ENCODE peak calls at places on chromosomes 6 and 20, in six cellular contexts. One of them, this sample, is unnamed.

GRCh38 chr6:111758608-111759293 is 114.5 kb downstream of the FYN start:
- DNase-seq in mesenchymal stem cell: no peak
- DNase-seq in astrocyte of the spinal cord: no peak
- DNase-seq in astrocyte of the cerebellum: no peak
- DNase-seq in kidney epithelial cell: no peak
- DNase-seq in ovary: no peak
- DNase-seq in this sample: no peak

GRCh38 chr6:81308577-81309279 is 443.8 kb downstream of the TENT5A start:
- DNase-seq in mesenchymal stem cell: no peak
- DNase-seq in astrocyte of the spinal cord: no peak
- DNase-seq in astrocyte of the cerebellum: no peak
- DNase-seq in kidney epithelial cell: no peak
- DNase-seq in ovary: no peak
- DNase-seq in this sample: no peak

GRCh38 chr6:122931916-122932315 is 64.1 kb upstream of the CLVS2 start:
- DNase-seq in mesenchymal stem cell: no peak
- DNase-seq in astrocyte of the spinal cord: no peak
- DNase-seq in astrocyte of the cerebellum: no peak
- DNase-seq in kidney epithelial cell: no peak
- DNase-seq in ovary: no peak
- DNase-seq in this sample: no peak

GRCh38 chr6:159061805-159062563 is 17.2 kb upstream of the TAGAP start:
- DNase-seq in mesenchymal stem cell: no peak
- DNase-seq in astrocyte of the spinal cord: no peak
- DNase-seq in astrocyte of the cerebellum: no peak
- DNase-seq in kidney epithelial cell: no peak
- DNase-seq in ovary: no peak
- DNase-seq in this sample: no peak

GRCh38 chr6:28772480-28773381 is 151.1 kb downstream of the TRIM27 start:
- DNase-seq in mesenchymal stem cell: no peak
- DNase-seq in astrocyte of the spinal cord: no peak
- DNase-seq in astrocyte of the cerebellum: no peak
- DNase-seq in kidney epithelial cell: no peak
- DNase-seq in ovary: no peak
- DNase-seq in this sample: no peak

GRCh38 chr6:148557796-148558457 is 188.9 kb upstream of the UST start:
- DNase-seq in mesenchymal stem cell: peak; percentile 51
- DNase-seq in astrocyte of the spinal cord: peak; percentile 38
- DNase-seq in astrocyte of the cerebellum: no peak
- DNase-seq in kidney epithelial cell: no peak
- DNase-seq in ovary: no peak
- DNase-seq in this sample: no peak

GRCh38 chr6:148524976-148525375 is 182.3 kb downstream of the SASH1 start:
- DNase-seq in mesenchymal stem cell: peak; percentile 90
- DNase-seq in astrocyte of the spinal cord: peak; percentile 90
- DNase-seq in astrocyte of the cerebellum: no peak
- DNase-seq in kidney epithelial cell: no peak
- DNase-seq in ovary: no peak
- DNase-seq in this sample: no peak

GRCh38 chr6:161279677-161280365 is 6.0 kb upstream of the AGPAT4 start:
- DNase-seq in mesenchymal stem cell: no peak
- DNase-seq in astrocyte of the spinal cord: no peak
- DNase-seq in astrocyte of the cerebellum: no peak
- DNase-seq in kidney epithelial cell: no peak
- DNase-seq in ovary: no peak
- DNase-seq in this sample: no peak

GRCh38 chr6:115271001-115271400 is 789.7 kb downstream of the FRK start:
- DNase-seq in mesenchymal stem cell: no peak
- DNase-seq in astrocyte of the spinal cord: no peak
- DNase-seq in astrocyte of the cerebellum: no peak
- DNase-seq in kidney epithelial cell: no peak
- DNase-seq in ovary: no peak
- DNase-seq in this sample: no peak

GRCh38 chr6:49336514-49337131 is 126.4 kb downstream of the MMUT start:
- DNase-seq in mesenchymal stem cell: peak; percentile 70
- DNase-seq in astrocyte of the spinal cord: no peak
- DNase-seq in astrocyte of the cerebellum: no peak
- DNase-seq in kidney epithelial cell: peak; percentile 54
- DNase-seq in ovary: no peak
- DNase-seq in this sample: peak; percentile 80
- H3K4me3 ChIP-seq in mesenchymal stem cell: no peak overlapping the region
- H3K4me3 ChIP-seq in astrocyte of the spinal cord: no peak overlapping the region
- H3K4me3 ChIP-seq in astrocyte of the cerebellum: no peak overlapping the region
- H3K4me3 ChIP-seq in kidney epithelial cell: no peak overlapping the region
- H3K4me3 ChIP-seq in ovary: no peak overlapping the region
- H3K4me3 ChIP-seq in this sample: no peak overlapping the region

DNA sequence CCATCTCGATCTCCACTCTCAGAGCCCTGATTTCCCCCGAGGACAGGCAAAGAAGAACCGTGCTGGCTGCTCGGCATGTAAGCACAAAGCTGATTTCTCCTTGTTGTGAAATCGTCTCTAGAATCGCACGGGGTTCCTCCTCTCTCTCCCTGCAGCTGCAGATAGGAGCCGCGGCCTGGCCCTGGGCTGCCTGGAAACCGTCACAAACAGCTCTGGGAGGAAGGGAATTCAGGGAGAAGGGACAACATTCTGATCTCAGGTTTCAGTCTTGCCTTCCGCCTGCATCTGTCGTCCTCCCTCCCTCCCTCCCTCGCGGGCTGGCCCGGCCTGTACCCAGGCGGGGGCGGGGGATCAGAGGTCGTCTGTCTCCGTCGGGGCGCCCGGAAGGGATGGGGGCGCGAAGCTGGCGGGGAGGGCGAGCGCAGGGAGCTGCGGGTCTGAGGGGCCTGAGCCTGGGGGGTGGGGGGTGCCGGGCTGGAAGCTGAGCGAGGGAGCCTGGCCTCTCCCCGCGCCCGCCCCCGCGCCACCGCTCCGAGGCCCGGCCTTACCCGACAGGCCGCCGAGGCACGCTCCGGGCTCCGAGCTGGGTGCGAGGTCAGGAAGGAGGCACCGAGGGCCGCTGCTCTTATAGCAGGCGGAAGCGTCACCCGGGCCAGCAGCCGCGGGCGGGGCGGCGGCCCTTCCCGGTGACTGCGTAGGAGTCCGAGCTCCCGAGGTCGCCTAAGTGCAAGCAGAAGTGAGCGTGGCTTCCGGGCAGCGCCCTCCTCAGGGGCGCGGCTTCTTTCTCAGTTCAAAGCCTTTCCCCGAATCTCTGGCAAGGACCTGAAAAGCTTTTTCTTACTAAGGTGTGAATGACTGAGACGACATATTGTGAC is at the start of gene SERPINB1:
- DNase-seq in mesenchymal stem cell: peak; percentile 98
- DNase-seq in astrocyte of the spinal cord: peak; percentile 89
- DNase-seq in astrocyte of the cerebellum: no peak
- DNase-seq in kidney epithelial cell: peak; percentile 69
- DNase-seq in ovary: peak; percentile 83
- DNase-seq in this sample: peak; percentile 92
- H3K4me3 ChIP-seq in mesenchymal stem cell: peak within 1 kb of the TSS; percentile 78
- H3K4me3 ChIP-seq in astrocyte of the spinal cord: peak within 1 kb of the TSS; percentile 28
- H3K4me3 ChIP-seq in astrocyte of the cerebellum: peak within 1 kb of the TSS; percentile 36
- H3K4me3 ChIP-seq in kidney epithelial cell: peak within 1 kb of the TSS; percentile 37
- H3K4me3 ChIP-seq in ovary: peak within 1 kb of the TSS; percentile 69
- H3K4me3 ChIP-seq in this sample: peak within 1 kb of the TSS; percentile 44

DNA sequence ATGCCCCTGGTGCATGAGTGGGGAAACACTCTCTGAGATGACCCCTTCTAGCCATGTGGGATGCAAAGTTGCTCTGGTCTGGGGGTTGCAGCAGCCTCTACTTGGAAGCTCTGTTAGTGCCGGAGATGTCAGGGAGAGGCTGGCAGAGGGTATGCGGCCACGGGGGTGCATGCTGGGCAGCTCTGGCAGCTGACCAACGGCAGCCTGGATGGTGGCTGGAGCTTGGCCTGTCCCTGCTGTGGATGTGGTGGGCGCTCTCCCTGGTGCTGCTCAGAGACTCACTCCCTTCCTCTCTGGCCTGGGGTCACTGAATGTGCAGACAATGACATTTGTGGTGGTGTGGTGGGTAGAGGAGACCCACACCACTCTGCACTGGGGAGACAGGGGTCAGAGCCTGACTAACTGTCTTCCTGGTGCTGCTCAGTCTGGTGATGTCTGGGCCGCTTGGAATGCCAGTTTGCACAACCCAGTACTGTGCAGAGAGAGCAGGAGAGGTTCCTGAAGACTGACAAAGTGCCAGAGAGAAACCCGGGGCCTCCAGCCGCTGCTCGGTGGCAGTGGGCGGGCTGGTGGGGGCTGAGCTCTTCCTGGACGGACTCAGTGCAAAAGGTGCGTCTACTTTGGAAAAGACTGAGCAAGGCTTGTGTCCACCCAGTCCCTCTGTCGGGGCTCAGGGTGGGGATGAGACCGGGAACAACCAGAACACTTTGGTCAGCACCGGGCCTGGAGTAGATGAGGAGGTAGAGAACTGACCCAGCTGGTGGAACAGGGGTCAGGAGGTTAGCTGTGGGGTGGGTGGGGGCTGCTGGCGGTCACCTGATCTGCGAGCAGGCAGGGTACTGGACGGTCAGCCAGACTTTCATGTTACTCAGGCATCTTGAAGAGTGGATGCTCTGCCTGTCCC is 2.7 kb downstream of the MYT1 start:
- DNase-seq in mesenchymal stem cell: no peak
- DNase-seq in astrocyte of the spinal cord: no peak
- DNase-seq in astrocyte of the cerebellum: no peak
- DNase-seq in kidney epithelial cell: no peak
- DNase-seq in ovary: no peak
- DNase-seq in this sample: no peak
- H3K4me3 ChIP-seq in mesenchymal stem cell: no peak overlapping the region
- H3K4me3 ChIP-seq in astrocyte of the spinal cord: no peak overlapping the region
- H3K4me3 ChIP-seq in astrocyte of the cerebellum: no peak overlapping the region
- H3K4me3 ChIP-seq in kidney epithelial cell: no peak overlapping the region
- H3K4me3 ChIP-seq in ovary: no peak overlapping the region
- H3K4me3 ChIP-seq in this sample: no peak overlapping the region

GRCh38 chr6:71420693-71421328 is 132.2 kb downstream of the OGFRL1 start:
- DNase-seq in mesenchymal stem cell: peak; percentile 96
- DNase-seq in astrocyte of the spinal cord: peak; percentile 97
- DNase-seq in astrocyte of the cerebellum: peak; percentile 94
- DNase-seq in kidney epithelial cell: peak; percentile 81
- DNase-seq in ovary: peak; percentile 94
- DNase-seq in this sample: no peak
- H3K4me3 ChIP-seq in mesenchymal stem cell: peak overlapping the region; percentile 92
- H3K4me3 ChIP-seq in astrocyte of the spinal cord: peak overlapping the region; percentile 80
- H3K4me3 ChIP-seq in astrocyte of the cerebellum: peak overlapping the region; percentile 85
- H3K4me3 ChIP-seq in kidney epithelial cell: peak overlapping the region; percentile 92
- H3K4me3 ChIP-seq in ovary: peak overlapping the region; percentile 56
- H3K4me3 ChIP-seq in this sample: no peak overlapping the region

DNA sequence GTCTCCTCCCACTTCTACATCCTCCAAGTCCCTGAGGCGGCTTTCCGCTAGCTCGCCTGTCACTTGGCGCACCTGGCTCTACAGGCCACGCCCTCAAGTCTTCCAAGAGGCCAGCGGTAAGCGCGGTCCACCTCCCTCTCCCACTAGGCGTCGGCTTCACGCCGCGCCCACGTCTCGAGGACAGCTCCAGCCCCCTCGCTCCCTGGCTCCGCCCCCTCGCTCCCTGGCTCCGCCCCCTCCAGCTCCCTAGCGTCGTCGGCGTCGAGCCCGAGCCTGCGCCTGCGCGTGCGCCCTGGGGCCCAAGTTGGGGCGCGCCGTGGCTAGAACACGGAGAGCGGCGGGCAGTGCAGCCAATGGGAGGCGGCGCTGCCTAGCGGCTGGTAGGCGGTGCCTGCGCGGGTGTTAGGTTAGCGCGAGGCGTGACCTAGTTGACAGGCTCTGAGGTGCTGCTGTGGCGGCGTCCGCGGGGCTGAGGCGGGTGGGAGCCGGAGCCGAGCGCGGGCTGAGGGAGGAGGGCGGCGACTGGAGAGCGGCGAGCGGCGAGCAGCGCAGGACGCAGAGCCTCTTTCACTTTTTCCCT is at the start of gene MACROD2:
- DNase-seq in mesenchymal stem cell: peak; percentile 76
- DNase-seq in astrocyte of the spinal cord: peak; percentile 92
- DNase-seq in astrocyte of the cerebellum: peak; percentile 78
- DNase-seq in kidney epithelial cell: peak; percentile 73
- DNase-seq in ovary: peak; percentile 93
- DNase-seq in this sample: peak; percentile 96
- H3K4me3 ChIP-seq in mesenchymal stem cell: peak within 1 kb of the TSS; percentile 83
- H3K4me3 ChIP-seq in astrocyte of the spinal cord: peak within 1 kb of the TSS; percentile 60
- H3K4me3 ChIP-seq in astrocyte of the cerebellum: peak within 1 kb of the TSS; percentile 62
- H3K4me3 ChIP-seq in kidney epithelial cell: peak within 1 kb of the TSS; percentile 70
- H3K4me3 ChIP-seq in ovary: peak within 1 kb of the TSS; percentile 90
- H3K4me3 ChIP-seq in this sample: peak within 1 kb of the TSS; percentile 97

GRCh38 chr20:11919571-11919970 is 1.9 kb downstream of the BTBD3 start:
- DNase-seq in mesenchymal stem cell: no peak
- DNase-seq in astrocyte of the spinal cord: no peak
- DNase-seq in astrocyte of the cerebellum: no peak
- DNase-seq in kidney epithelial cell: no peak
- DNase-seq in ovary: no peak
- DNase-seq in this sample: no peak
- H3K4me3 ChIP-seq in mesenchymal stem cell: peak overlapping the region; percentile 80
- H3K4me3 ChIP-seq in astrocyte of the spinal cord: no peak overlapping the region
- H3K4me3 ChIP-seq in astrocyte of the cerebellum: peak overlapping the region; percentile 27
- H3K4me3 ChIP-seq in kidney epithelial cell: no peak overlapping the region
- H3K4me3 ChIP-seq in ovary: peak overlapping the region; percentile 32
- H3K4me3 ChIP-seq in this sample: no peak overlapping the region

GRCh38 chr6:21189721-21190120 is 403.8 kb upstream of the SOX4 start:
- DNase-seq in mesenchymal stem cell: no peak
- DNase-seq in astrocyte of the spinal cord: no peak
- DNase-seq in astrocyte of the cerebellum: no peak
- DNase-seq in kidney epithelial cell: no peak
- DNase-seq in ovary: no peak
- DNase-seq in this sample: no peak

GRCh38 chr6:21186479-21187055 is 407.0 kb upstream of the SOX4 start:
- DNase-seq in mesenchymal stem cell: no peak
- DNase-seq in astrocyte of the spinal cord: peak; percentile 35
- DNase-seq in astrocyte of the cerebellum: peak; percentile 27
- DNase-seq in kidney epithelial cell: no peak
- DNase-seq in ovary: no peak
- DNase-seq in this sample: no peak

GRCh38 chr6:21187485-21187884 is 406.1 kb upstream of the SOX4 start:
- DNase-seq in mesenchymal stem cell: no peak
- DNase-seq in astrocyte of the spinal cord: no peak
- DNase-seq in astrocyte of the cerebellum: no peak
- DNase-seq in kidney epithelial cell: no peak
- DNase-seq in ovary: no peak
- DNase-seq in this sample: no peak

GRCh38 chr6:21190701-21191588 is 402.6 kb upstream of the SOX4 start:
- DNase-seq in mesenchymal stem cell: peak; percentile 11
- DNase-seq in astrocyte of the spinal cord: peak; percentile 18
- DNase-seq in astrocyte of the cerebellum: no peak
- DNase-seq in kidney epithelial cell: no peak
- DNase-seq in ovary: no peak
- DNase-seq in this sample: no peak

DNA sequence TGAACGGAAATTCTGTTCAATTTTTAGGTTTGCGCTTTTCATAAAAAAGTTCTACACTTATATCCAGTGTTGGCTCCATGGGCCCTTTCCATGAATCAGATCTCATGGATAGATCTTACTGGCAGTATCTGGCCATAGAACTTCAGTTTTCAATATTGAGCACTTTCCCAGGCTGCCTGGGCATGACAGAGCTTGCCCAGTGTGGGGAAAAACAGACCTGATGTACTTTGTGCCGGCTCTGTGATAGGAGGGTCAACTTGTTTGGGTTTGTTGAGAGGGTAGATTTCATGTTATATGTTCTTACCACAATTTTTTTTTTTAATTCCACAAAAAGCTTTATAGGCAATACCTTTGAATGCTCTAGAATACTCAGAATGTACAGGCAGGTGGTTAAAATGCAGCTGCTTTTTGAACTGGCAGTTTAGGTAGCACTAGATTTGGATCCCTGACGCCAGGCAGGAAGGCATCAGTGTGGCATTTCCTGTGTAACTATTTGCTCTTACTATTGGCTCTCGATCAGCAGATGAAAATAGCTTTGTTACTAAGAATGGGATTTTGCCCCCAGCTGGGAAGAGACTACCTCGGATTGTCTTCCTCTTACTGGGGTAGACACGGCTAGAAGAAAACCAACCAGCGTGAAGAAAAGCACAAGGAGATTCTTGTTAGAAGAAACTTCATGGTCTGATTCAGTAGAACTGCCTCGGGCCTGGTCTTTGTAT is 404.9 kb upstream of the SOX4 start:
- DNase-seq in mesenchymal stem cell: no peak
- DNase-seq in astrocyte of the spinal cord: peak; percentile 16
- DNase-seq in astrocyte of the cerebellum: no peak
- DNase-seq in kidney epithelial cell: no peak
- DNase-seq in ovary: no peak
- DNase-seq in this sample: no peak
- H3K4me3 ChIP-seq in mesenchymal stem cell: no peak overlapping the region
- H3K4me3 ChIP-seq in astrocyte of the spinal cord: no peak overlapping the region
- H3K4me3 ChIP-seq in astrocyte of the cerebellum: no peak overlapping the region
- H3K4me3 ChIP-seq in kidney epithelial cell: no peak overlapping the region
- H3K4me3 ChIP-seq in ovary: no peak overlapping the region
- H3K4me3 ChIP-seq in this sample: no peak overlapping the region